ENCODE peak calls at places on chromosomes 16 and 17, in five cellular contexts. One of them, this sample, is unnamed. For H3K4me1, the result is how much of the 10 kb centered on the place peaks cover.

GRCh38 chr16:66948034-66948821 is 12.8 kb upstream of the CES3 start:
- DNase-seq in thoracic aorta: no peak
- DNase-seq in suprapubic skin: no peak
- DNase-seq in right lobe of liver: peak
- DNase-seq in heart left ventricle: no peak
- DNase-seq in this sample: peak

GRCh38 chr17:61380217-61380835 is 19.3 kb upstream of the TBX2 start:
- DNase-seq in right lobe of liver: no peak
- DNase-seq in suprapubic skin: no peak
- DNase-seq in thoracic aorta: no peak
- DNase-seq in heart left ventricle: no peak
- DNase-seq in this sample: no peak

GRCh38 chr17:27668488-27668823 is 37.5 kb downstream of the LGALS9 start:
- DNase-seq in thoracic aorta: no peak
- DNase-seq in right lobe of liver: no peak
- DNase-seq in suprapubic skin: no peak
- DNase-seq in heart left ventricle: no peak
- DNase-seq in this sample: no peak

GRCh38 chr16:57383276-57384247 is 11.3 kb downstream of the CX3CL1 start:
- DNase-seq in suprapubic skin: no peak
- DNase-seq in right lobe of liver: no peak
- DNase-seq in thoracic aorta: no peak
- DNase-seq in heart left ventricle: peak
- DNase-seq in this sample: no peak

GRCh38 chr17:63740464-63741181 is 976 bp downstream of the STRADA start:
- DNase-seq in heart left ventricle: no peak
- DNase-seq in suprapubic skin: no peak
- DNase-seq in thoracic aorta: no peak
- DNase-seq in right lobe of liver: no peak
- DNase-seq in this sample: no peak

GRCh38 chr16:84218961-84219360 is 20.9 kb downstream of the KCNG4 start:
- DNase-seq in suprapubic skin: no peak
- DNase-seq in right lobe of liver: no peak
- DNase-seq in thoracic aorta: no peak
- DNase-seq in heart left ventricle: no peak
- DNase-seq in this sample: no peak

GRCh38 chr17:79833110-79833450 is 6.2 kb downstream of the CBX4 start:
- DNase-seq in right lobe of liver: no peak
- DNase-seq in thoracic aorta: no peak
- DNase-seq in suprapubic skin: no peak
- DNase-seq in heart left ventricle: no peak
- DNase-seq in this sample: no peak

GRCh38 chr16:81405702-81406113 is 38.9 kb upstream of the CMIP start:
- DNase-seq in right lobe of liver: no peak
- DNase-seq in heart left ventricle: no peak
- DNase-seq in thoracic aorta: no peak
- DNase-seq in suprapubic skin: peak
- DNase-seq in this sample: no peak

GRCh38 chr17:56812971-56813388 is 20.7 kb downstream of the C17orf67 start:
- DNase-seq in thoracic aorta: no peak
- DNase-seq in right lobe of liver: no peak
- DNase-seq in heart left ventricle: no peak
- DNase-seq in suprapubic skin: no peak
- DNase-seq in this sample: no peak

GRCh38 chr16:82203198-82203597 is 33.2 kb upstream of the MPHOSPH6 start:
- DNase-seq in suprapubic skin: no peak
- DNase-seq in right lobe of liver: no peak
- DNase-seq in heart left ventricle: no peak
- DNase-seq in thoracic aorta: no peak
- DNase-seq in this sample: no peak

GRCh38 chr16:84726670-84727467 is 27.1 kb downstream of the USP10 start:
- DNase-seq in thoracic aorta: no peak
- DNase-seq in right lobe of liver: peak
- DNase-seq in suprapubic skin: no peak
- DNase-seq in heart left ventricle: peak
- DNase-seq in this sample: peak

GRCh38 chr17:10052414-10052813 is 146.0 kb downstream of the GAS7 start:
- DNase-seq in suprapubic skin: no peak
- DNase-seq in thoracic aorta: no peak
- DNase-seq in heart left ventricle: no peak
- DNase-seq in right lobe of liver: no peak
- DNase-seq in this sample: no peak

GRCh38 chr17:80795737-80796136 is 195.9 kb upstream of the CHMP6 start:
- DNase-seq in heart left ventricle: peak
- DNase-seq in right lobe of liver: peak
- DNase-seq in thoracic aorta: no peak
- DNase-seq in suprapubic skin: peak
- DNase-seq in this sample: no peak

GRCh38 chr17:1390422-1391367 is 9.3 kb downstream of the YWHAE start:
- DNase-seq in suprapubic skin: no peak
- DNase-seq in thoracic aorta: no peak
- DNase-seq in right lobe of liver: no peak
- DNase-seq in heart left ventricle: no peak
- DNase-seq in this sample: no peak

GRCh38 chr16:4696172-4696904 is 3.0 kb downstream of the NUDT16L1 start:
- DNase-seq in thoracic aorta: no peak
- DNase-seq in suprapubic skin: no peak
- DNase-seq in right lobe of liver: peak
- DNase-seq in heart left ventricle: peak
- DNase-seq in this sample: peak

GRCh38 chr17:823501-823902 is 41.3 kb downstream of the MRM3 start:
- DNase-seq in right lobe of liver: no peak
- DNase-seq in heart left ventricle: no peak
- DNase-seq in thoracic aorta: no peak
- DNase-seq in suprapubic skin: no peak
- DNase-seq in this sample: no peak

GRCh38 chr17:43880420-43880991 is 26.8 kb downstream of the MPP2 start:
- DNase-seq in thoracic aorta: no peak
- DNase-seq in heart left ventricle: no peak
- DNase-seq in suprapubic skin: no peak
- DNase-seq in right lobe of liver: peak
- DNase-seq in this sample: peak

GRCh38 chr16:20854963-20855362 is 45.2 kb downstream of the DCUN1D3 start:
- DNase-seq in heart left ventricle: no peak
- DNase-seq in suprapubic skin: no peak
- DNase-seq in right lobe of liver: no peak
- DNase-seq in thoracic aorta: no peak
- DNase-seq in this sample: no peak

GRCh38 chr17:80262291-80262690 is 1.6 kb downstream of the RNF213 start:
- DNase-seq in suprapubic skin: no peak
- DNase-seq in thoracic aorta: no peak
- DNase-seq in right lobe of liver: no peak
- DNase-seq in heart left ventricle: no peak
- DNase-seq in this sample: no peak

GRCh38 chr17:82283208-82283749 is 9.8 kb upstream of the CSNK1D start:
- DNase-seq in suprapubic skin: no peak
- DNase-seq in thoracic aorta: no peak
- DNase-seq in heart left ventricle: no peak
- DNase-seq in right lobe of liver: no peak
- DNase-seq in this sample: peak

GRCh38 chr17:41962768-41963434 is 3.7 kb upstream of the CNP start:
- DNase-seq in heart left ventricle: peak
- DNase-seq in thoracic aorta: no peak
- DNase-seq in right lobe of liver: peak
- DNase-seq in suprapubic skin: peak
- DNase-seq in this sample: peak

GRCh38 chr16:56262148-56262878 is 71.0 kb downstream of the GNAO1 start:
- DNase-seq in heart left ventricle: no peak
- DNase-seq in right lobe of liver: no peak
- DNase-seq in thoracic aorta: no peak
- DNase-seq in suprapubic skin: no peak
- DNase-seq in this sample: no peak

GRCh38 chr17:32803544-32803943 is 73.4 kb downstream of the MYO1D start:
- DNase-seq in thoracic aorta: no peak
- DNase-seq in suprapubic skin: no peak
- DNase-seq in right lobe of liver: no peak
- DNase-seq in heart left ventricle: no peak
- DNase-seq in this sample: no peak

GRCh38 chr16:72467157-72467759 is 295.3 kb upstream of the PMFBP1 start:
- DNase-seq in suprapubic skin: no peak
- DNase-seq in right lobe of liver: no peak
- DNase-seq in heart left ventricle: no peak
- DNase-seq in thoracic aorta: no peak
- DNase-seq in this sample: no peak

GRCh38 chr16:68700120-68700519 is 37.0 kb upstream of the CDH1 start:
- DNase-seq in heart left ventricle: no peak
- DNase-seq in right lobe of liver: no peak
- DNase-seq in suprapubic skin: no peak
- DNase-seq in thoracic aorta: no peak
- DNase-seq in this sample: no peak

DNA sequence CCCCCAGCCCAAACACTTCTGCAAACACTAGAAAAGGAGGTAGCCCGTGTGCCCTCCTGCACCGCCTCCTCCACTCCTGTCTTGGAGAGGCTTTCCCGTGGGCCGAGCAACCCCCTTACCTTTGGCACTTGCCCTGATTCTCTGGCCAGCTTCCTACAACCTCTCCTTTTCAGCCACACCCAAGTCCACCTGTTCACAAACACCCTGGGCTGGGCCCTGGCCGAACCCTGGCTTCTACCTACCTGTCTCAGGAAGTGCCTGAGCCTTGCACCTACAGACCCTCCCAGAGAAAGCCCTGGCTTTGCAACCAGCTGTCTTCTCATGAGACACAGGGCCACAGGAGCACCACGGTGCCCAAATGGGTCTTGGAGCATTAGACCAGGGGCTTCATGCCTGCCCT is 2.0 kb upstream of the ANTKMT start:
- DNase-seq in suprapubic skin: no peak
- DNase-seq in right lobe of liver: no peak
- DNase-seq in heart left ventricle: no peak
- DNase-seq in thoracic aorta: no peak
- DNase-seq in this sample: peak
- H3K4me1 ChIP-seq in suprapubic skin: under half
- H3K4me1 ChIP-seq in right lobe of liver: under half
- H3K4me1 ChIP-seq in heart left ventricle: under half
- H3K4me1 ChIP-seq in thoracic aorta: under half
- H3K4me1 ChIP-seq in this sample: half or more

DNA sequence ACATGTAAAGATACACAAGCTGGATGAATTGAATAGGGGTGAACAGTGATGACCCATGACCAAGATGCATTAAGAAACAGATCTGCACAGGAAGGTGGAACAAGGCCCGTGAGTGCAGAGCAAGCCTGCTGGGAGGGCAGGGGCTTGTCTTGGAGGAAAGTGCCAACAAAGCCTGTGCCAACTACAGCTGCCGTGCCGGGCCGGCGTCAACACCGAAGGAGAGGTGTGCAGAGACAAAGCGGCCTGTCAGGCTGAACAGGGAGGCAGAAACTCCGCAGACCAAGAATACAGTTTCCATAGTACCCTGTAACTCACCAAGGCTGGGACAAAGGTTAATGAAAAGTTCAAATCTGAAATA is 46.7 kb downstream of the ANKRD11 start:
- DNase-seq in thoracic aorta: no peak
- DNase-seq in right lobe of liver: no peak
- DNase-seq in suprapubic skin: no peak
- DNase-seq in heart left ventricle: peak
- DNase-seq in this sample: peak
- H3K4me1 ChIP-seq in thoracic aorta: half or more
- H3K4me1 ChIP-seq in right lobe of liver: under half
- H3K4me1 ChIP-seq in suprapubic skin: half or more
- H3K4me1 ChIP-seq in heart left ventricle: half or more
- H3K4me1 ChIP-seq in this sample: half or more

GRCh38 chr16:50603206-50604064 is 55.2 kb downstream of the NKD1 start:
- DNase-seq in suprapubic skin: no peak
- DNase-seq in thoracic aorta: peak
- DNase-seq in right lobe of liver: no peak
- DNase-seq in heart left ventricle: peak
- DNase-seq in this sample: no peak
- H3K4me1 ChIP-seq in suprapubic skin: under half
- H3K4me1 ChIP-seq in thoracic aorta: half or more
- H3K4me1 ChIP-seq in right lobe of liver: under half
- H3K4me1 ChIP-seq in heart left ventricle: under half
- H3K4me1 ChIP-seq in this sample: under half

GRCh38 chr17:76262732-76263344 is 2.3 kb upstream of the UBALD2 start:
- DNase-seq in heart left ventricle: no peak
- DNase-seq in thoracic aorta: no peak
- DNase-seq in right lobe of liver: peak
- DNase-seq in suprapubic skin: no peak
- DNase-seq in this sample: peak

GRCh38 chr17:76261421-76262215 is 3.5 kb upstream of the UBALD2 start:
- DNase-seq in heart left ventricle: no peak
- DNase-seq in right lobe of liver: no peak
- DNase-seq in thoracic aorta: no peak
- DNase-seq in suprapubic skin: no peak
- DNase-seq in this sample: peak

GRCh38 chr17:76260669-76261068 is 4.5 kb upstream of the UBALD2 start:
- DNase-seq in thoracic aorta: no peak
- DNase-seq in suprapubic skin: no peak
- DNase-seq in heart left ventricle: no peak
- DNase-seq in right lobe of liver: no peak
- DNase-seq in this sample: peak

GRCh38 chr17:76263896-76264295 is 1.3 kb upstream of the UBALD2 start:
- DNase-seq in heart left ventricle: no peak
- DNase-seq in suprapubic skin: no peak
- DNase-seq in right lobe of liver: no peak
- DNase-seq in thoracic aorta: no peak
- DNase-seq in this sample: peak

GRCh38 chr17:76260220-76260619 is 4.9 kb upstream of the UBALD2 start:
- DNase-seq in heart left ventricle: no peak
- DNase-seq in suprapubic skin: no peak
- DNase-seq in right lobe of liver: no peak
- DNase-seq in thoracic aorta: no peak
- DNase-seq in this sample: no peak
- H3K4me1 ChIP-seq in heart left ventricle: under half
- H3K4me1 ChIP-seq in suprapubic skin: half or more
- H3K4me1 ChIP-seq in right lobe of liver: under half
- H3K4me1 ChIP-seq in thoracic aorta: under half
- H3K4me1 ChIP-seq in this sample: half or more